ENCODE peak calls at places on chromosomes 16 and 17, in ten cellular contexts. E, T, S, I, A, N, F, P, V and U are unnamed samples.

GRCh38 chr17:2146132-2146871 is 91.4 kb downstream of the HIC1 start:
- DNase-seq in E (no peak), T (peak), S (no peak), I (no peak), A (no peak), N (no peak), F (no peak), P (no peak), V (no peak), U (no peak)

GRCh38 chr17:7045492-7046126 is 1.7 kb upstream of the SLC16A11 start:
- DNase-seq in E (no peak), T (peak), S (no peak), I (no peak), A (no peak), N (no peak), F (peak), P (peak), V (no peak), U (peak)

GRCh38 chr17:77999413-78000173 is 41.1 kb downstream of the TNRC6C start:
- DNase-seq in E (no peak), T (peak), S (no peak), I (no peak), A (no peak), N (no peak), F (no peak), P (no peak), V (no peak), U (no peak)

GRCh38 chr17:152860-153420 is 15.6 kb downstream of the SCGB1C2 start:
- DNase-seq in E (no peak), T (no peak), S (no peak), I (peak), A (no peak), N (no peak), F (no peak), P (no peak), V (peak), U (no peak)

GRCh38 chr16:85651822-85652430 is 36.8 kb downstream of the GINS2 start:
- DNase-seq in E (no peak), T (no peak), S (no peak), I (no peak), A (no peak), N (no peak), F (no peak), P (no peak), V (no peak), U (peak)

GRCh38 chr17:80664217-80664780 is 119.7 kb downstream of the RPTOR start:
- DNase-seq in E (no peak), T (no peak), S (no peak), I (no peak), A (no peak), N (no peak), F (no peak), P (no peak), V (no peak), U (no peak)

GRCh38 chr17:65092262-65092661 is 35.7 kb upstream of the GNA13 start:
- DNase-seq in E (no peak), T (peak), S (no peak), I (no peak), A (no peak), N (no peak), F (no peak), P (no peak), V (no peak), U (no peak)

GRCh38 chr17:50642722-50643656 is 8.3 kb downstream of the ABCC3 start:
- DNase-seq in E (no peak), T (no peak), S (no peak), I (no peak), A (no peak), N (no peak), F (no peak), P (peak), V (no peak), U (no peak)

GRCh38 chr16:71927787-71928186 is 32.5 kb downstream of the IST1 start:
- DNase-seq in E (no peak), T (no peak), S (no peak), I (no peak), A (no peak), N (no peak), F (no peak), P (no peak), V (peak), U (no peak)

GRCh38 chr16:8905168-8905762 is 23.1 kb downstream of the LITAFD start:
- DNase-seq in E (no peak), T (peak), S (no peak), I (no peak), A (no peak), N (no peak), F (no peak), P (peak), V (no peak), U (no peak)

GRCh38 chr16:88611220-88611821 is 27.1 kb upstream of the IL17C start:
- DNase-seq in E (no peak), T (no peak), S (no peak), I (no peak), A (peak), N (no peak), F (no peak), P (no peak), V (no peak), U (no peak)

GRCh38 chr16:58155839-58156238 is 26.7 kb upstream of the CFAP20 start:
- DNase-seq in E (no peak), T (no peak), S (no peak), I (no peak), A (no peak), N (no peak), F (no peak), P (no peak), V (no peak), U (no peak)

GRCh38 chr16:68235882-68236803 is at the start of gene ESRP2:
- DNase-seq in E (peak), T (no peak), S (peak), I (no peak), A (no peak), N (no peak), F (no peak), P (peak), V (no peak), U (peak)

GRCh38 chr17:10735251-10735650 is 5.4 kb upstream of the TMEM220 start:
- DNase-seq in E (no peak), T (no peak), S (no peak), I (no peak), A (no peak), N (no peak), F (no peak), P (no peak), V (no peak), U (no peak)

GRCh38 chr17:76074390-76075363 is at the start of gene GALR2:
- DNase-seq in E (no peak), T (no peak), S (no peak), I (no peak), A (no peak), N (no peak), F (no peak), P (no peak), V (no peak), U (no peak)

GRCh38 chr16:87152221-87152755 is 164.9 kb downstream of the C16orf95 start:
- DNase-seq in E (no peak), T (no peak), S (no peak), I (no peak), A (no peak), N (no peak), F (no peak), P (no peak), V (no peak), U (no peak)

GRCh38 chr16:49788936-49789335 is 67.0 kb downstream of the ZNF423 start:
- DNase-seq in E (no peak), T (peak), S (no peak), I (no peak), A (no peak), N (no peak), F (no peak), P (no peak), V (no peak), U (no peak)

GRCh38 chr17:67992541-67993152 is 3.6 kb downstream of the C17orf58 start:
- DNase-seq in E (no peak), T (peak), S (no peak), I (no peak), A (no peak), N (no peak), F (no peak), P (no peak), V (no peak), U (no peak)

GRCh38 chr16:16144416-16144815 is 78.9 kb downstream of the ABCC6 start:
- DNase-seq in E (no peak), T (peak), S (peak), I (no peak), A (no peak), N (no peak), F (no peak), P (peak), V (no peak), U (no peak)

GRCh38 chr17:57372156-57372555 is 115.8 kb downstream of the MSI2 start:
- DNase-seq in E (no peak), T (peak), S (no peak), I (no peak), A (no peak), N (no peak), F (no peak), P (peak), V (no peak), U (no peak)

GRCh38 chr16:29824589-29825144 is 4.4 kb downstream of the MVP start:
- DNase-seq in E (no peak), T (peak), S (no peak), I (no peak), A (no peak), N (no peak), F (no peak), P (peak), V (no peak), U (no peak)

GRCh38 chr17:2222901-2223616 is 80.5 kb downstream of the SMG6 start:
- DNase-seq in E (no peak), T (peak), S (peak), I (no peak), A (no peak), N (no peak), F (peak), P (no peak), V (peak), U (no peak)

GRCh38 chr16:57470683-57471082 is 8.2 kb downstream of the POLR2C start:
- DNase-seq in E (no peak), T (no peak), S (no peak), I (no peak), A (no peak), N (no peak), F (no peak), P (no peak), V (peak), U (no peak)

GRCh38 chr17:5539286-5539685 is 45.0 kb downstream of the NLRP1 start:
- DNase-seq in E (no peak), T (no peak), S (no peak), I (no peak), A (no peak), N (no peak), F (no peak), P (no peak), V (no peak), U (no peak)

GRCh38 chr16:84964729-84965128 is 46.6 kb downstream of the ZDHHC7 start:
- DNase-seq in E (no peak), T (no peak), S (no peak), I (no peak), A (no peak), N (no peak), F (no peak), P (no peak), V (no peak), U (no peak)

GRCh38 chr17:42819939-42820535 is 4.0 kb downstream of the BECN1 start:
- DNase-seq in E (peak), T (peak), S (no peak), I (no peak), A (no peak), N (peak), F (no peak), P (peak), V (peak), U (peak)

GRCh38 chr17:7237761-7238417 is 1.4 kb downstream of the PHF23 start:
- DNase-seq in E (peak), T (peak), S (no peak), I (peak), A (peak), N (no peak), F (no peak), P (peak), V (peak), U (peak)

GRCh38 chr16:85137323-85138072 is 25.2 kb upstream of the CIBAR2 start:
- DNase-seq in E (no peak), T (peak), S (peak), I (peak), A (peak), N (no peak), F (peak), P (peak), V (peak), U (no peak)

GRCh38 chr16:22188267-22188594 is 17.8 kb upstream of the EEF2K start:
- DNase-seq in E (no peak), T (no peak), S (no peak), I (no peak), A (no peak), N (no peak), F (no peak), P (no peak), V (no peak), U (no peak)

GRCh38 chr16:89175280-89176146 is 4.0 kb downstream of the CDH15 start:
- DNase-seq in E (no peak), T (no peak), S (no peak), I (no peak), A (no peak), N (no peak), F (no peak), P (no peak), V (no peak), U (no peak)